ENCODE peak calls at places on chromosomes 7 and 10, in six cellular contexts. D is HCT116, X is HepG2, Q is SK-N-SH, R is K562, L is H1. U is an unnamed sample.

GRCh38 chr10:78464856-78465221 is 431.2 kb downstream of the RPS24 start:
- DNase-seq in L (no peak), X (no peak), D (no peak), Q (peak), R (no peak), U (no peak)

GRCh38 chr7:90111-91063 is 102.0 kb upstream of the FAM20C start:
- DNase-seq in X (no peak), R (no peak), Q (no peak), L (no peak), D (no peak), U (no peak)

GRCh38 chr10:68406111-68406814 is 814 bp downstream of the RUFY2 start:
- DNase-seq in D (no peak), X (peak), Q (peak), R (no peak), L (no peak), U (peak)

GRCh38 chr10:110425684-110426293 is 71.9 kb upstream of the DUSP5 start:
- DNase-seq in X (peak), L (no peak), Q (no peak), D (no peak), R (no peak), U (no peak)

GRCh38 chr7:45872116-45873034 is 507 bp downstream of the CCDC201 start:
- DNase-seq in L (no peak), X (peak), D (no peak), Q (no peak), R (peak), U (no peak)

GRCh38 chr10:132392811-132393694 is 3.9 kb upstream of the PWWP2B start:
- DNase-seq in Q (no peak), X (no peak), D (no peak), L (no peak), R (no peak), U (no peak)

GRCh38 chr7:139937685-139938084 is 108.6 kb downstream of the TBXAS1 start:
- DNase-seq in R (no peak), D (no peak), X (no peak), Q (no peak), L (no peak), U (no peak)

GRCh38 chr10:77949167-77949566 is 22.6 kb upstream of the DLG5 start:
- DNase-seq in Q (no peak), D (peak), L (peak), R (no peak), X (no peak), U (no peak)

GRCh38 chr10:13365168-13365687 is 17.1 kb upstream of the SEPHS1 start:
- DNase-seq in R (no peak), L (no peak), X (no peak), Q (no peak), D (no peak), U (no peak)

GRCh38 chr10:34655286-34656170 is 159.6 kb downstream of the PARD3 start:
- DNase-seq in D (peak), X (peak), R (peak), L (peak), Q (peak), U (peak)

GRCh38 chr7:74007260-74007567 is 20.8 kb upstream of the ELN start:
- DNase-seq in R (no peak), L (no peak), D (no peak), Q (no peak), X (no peak), U (no peak)

GRCh38 chr10:28250782-28251181 is 52.1 kb downstream of the MPP7 start:
- DNase-seq in X (peak), R (no peak), L (no peak), Q (no peak), D (no peak), U (peak)

GRCh38 chr10:32957341-32958084 is 517 bp downstream of the ITGB1 start:
- DNase-seq in L (no peak), D (no peak), R (peak), Q (peak), X (no peak), U (no peak)

GRCh38 chr7:234041-234711 is 41.8 kb downstream of the FAM20C start:
- DNase-seq in L (no peak), R (no peak), X (no peak), Q (no peak), D (no peak), U (peak)

GRCh38 chr7:155291045-155291530 is 6.6 kb upstream of the INSIG1 start:
- DNase-seq in L (no peak), R (peak), X (peak), D (peak), Q (no peak), U (no peak)

GRCh38 chr10:125679436-125679835 is 3.5 kb downstream of the TEX36 start:
- DNase-seq in D (no peak), R (no peak), X (no peak), L (no peak), Q (no peak), U (no peak)

GRCh38 chr7:128781126-128781525 is 5.5 kb upstream of the OPN1SW start:
- DNase-seq in X (no peak), Q (no peak), R (no peak), D (no peak), L (no peak), U (no peak)

GRCh38 chr7:146115665-146116451 is 743 bp upstream of the CNTNAP2 start:
- DNase-seq in L (peak), X (no peak), Q (peak), R (peak), D (no peak), U (peak)

GRCh38 chr10:36172054-36172531 is 530.0 kb upstream of the FZD8 start:
- DNase-seq in R (no peak), D (no peak), Q (no peak), L (no peak), X (no peak), U (no peak)

GRCh38 chr10:127563718-127564553 is 14.8 kb downstream of the NPS start:
- DNase-seq in L (no peak), Q (peak), X (no peak), R (peak), D (peak), U (peak)

GRCh38 chr7:128035712-128036111 is 4.5 kb upstream of the LRRC4 start:
- DNase-seq in D (no peak), R (peak), X (peak), L (no peak), Q (peak), U (peak)

GRCh38 chr7:601573-602340 is 82.1 kb upstream of the PDGFA start:
- DNase-seq in D (no peak), Q (no peak), X (no peak), R (no peak), L (no peak), U (no peak)

GRCh38 chr10:99760321-99760720 is 22.1 kb upstream of the ABCC2 start:
- DNase-seq in L (no peak), Q (no peak), X (no peak), D (no peak), R (no peak), U (no peak)

GRCh38 chr7:29806793-29807178 is 478 bp downstream of the WIPF3 start:
- DNase-seq in L (no peak), X (no peak), D (no peak), R (peak), Q (peak), U (no peak)

GRCh38 chr10:61719906-61720305 is 57.2 kb downstream of the CABCOCO1 start:
- DNase-seq in D (no peak), L (no peak), Q (no peak), R (no peak), X (no peak), U (no peak)

GRCh38 chr10:47025253-47025539 is 114.0 kb downstream of the PTPN20 start:
- DNase-seq in L (no peak), Q (peak), R (no peak), D (no peak), X (no peak), U (no peak)

GRCh38 chr10:14476641-14477407 is 146.1 kb upstream of the FRMD4A start:
- DNase-seq in X (no peak), D (no peak), R (no peak), Q (no peak), L (no peak), U (no peak)

GRCh38 chr10:80509403-80510161 is 28.1 kb upstream of the SH2D4B start:
- DNase-seq in R (no peak), L (no peak), X (no peak), Q (no peak), D (no peak), U (peak)

GRCh38 chr7:40498933-40499332 is 364.1 kb downstream of the SUGCT start:
- DNase-seq in X (no peak), D (no peak), L (no peak), R (no peak), Q (no peak), U (no peak)

GRCh38 chr10:109429956-109430760 is 493.2 kb downstream of the XPNPEP1 start:
- DNase-seq in L (no peak), X (no peak), R (no peak), D (no peak), Q (no peak), U (no peak)

GRCh38 chr7:94394399-94395140 is at the start of gene COL1A2:
- DNase-seq in R (no peak), Q (peak), D (no peak), X (no peak), L (no peak), U (no peak)

GRCh38 chr7:94392391-94392782 is 2.3 kb upstream of the COL1A2 start:
- DNase-seq in L (no peak), R (no peak), Q (no peak), D (no peak), X (no peak), U (no peak)

GRCh38 chr7:94391716-94392390 is 2.8 kb upstream of the COL1A2 start:
- DNase-seq in D (no peak), Q (peak), X (no peak), L (no peak), R (no peak), U (no peak)

GRCh38 chr7:94394058-94394398 is 667 bp upstream of the COL1A2 start:
- DNase-seq in D (no peak), Q (peak), X (no peak), R (peak), L (no peak), U (no peak)

DNA sequence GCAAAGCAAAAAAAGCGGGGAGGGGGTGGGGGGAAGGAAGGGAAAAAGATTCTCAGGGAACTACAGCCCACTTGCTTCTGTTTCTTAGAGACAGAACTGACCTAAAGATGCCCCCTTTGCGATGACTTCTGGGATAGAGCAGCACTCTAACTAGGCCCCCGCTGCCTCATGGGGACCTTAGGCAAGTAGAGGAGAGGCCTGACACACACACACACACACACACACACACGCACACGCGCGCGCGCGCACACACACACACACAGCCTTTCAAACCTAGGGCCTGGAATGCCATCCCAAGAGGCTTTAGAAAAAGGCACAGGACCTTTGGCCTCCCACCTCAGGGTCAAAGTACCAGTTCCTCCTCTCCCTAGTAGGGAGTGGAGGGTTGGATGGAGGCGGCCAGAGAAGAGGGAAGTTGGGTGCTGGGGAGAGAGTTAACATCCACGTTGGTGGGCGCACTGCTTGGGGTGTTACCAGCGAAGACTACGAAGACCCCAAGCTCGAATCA is 1.4 kb upstream of the COL1A2 start:
- DNase-seq in Q (no peak), D (no peak), X (no peak), R (no peak), L (no peak), U (no peak)
- TF ChIP-seq JUND in Q (no peak), D (no peak), X (no peak), R (no peak), L (no peak), U (no peak)

GRCh38 chr10:93420091-93420490 is 62.0 kb downstream of the MYOF start:
- DNase-seq in Q (peak), L (no peak), X (no peak), R (no peak), D (no peak), U (no peak)
- TF ChIP-seq JUND in Q (no peak), L (no peak), X (no peak), R (no peak), D (no peak), U (no peak)

GRCh38 chr7:149799397-149800168 is 26.2 kb upstream of the ZNF467 start:
- DNase-seq in X (peak), R (peak), Q (peak), D (no peak), L (no peak), U (no peak)
- TF ChIP-seq JUND in X (no peak), R (no peak), Q (no peak), D (no peak), L (no peak), U (no peak)

DNA sequence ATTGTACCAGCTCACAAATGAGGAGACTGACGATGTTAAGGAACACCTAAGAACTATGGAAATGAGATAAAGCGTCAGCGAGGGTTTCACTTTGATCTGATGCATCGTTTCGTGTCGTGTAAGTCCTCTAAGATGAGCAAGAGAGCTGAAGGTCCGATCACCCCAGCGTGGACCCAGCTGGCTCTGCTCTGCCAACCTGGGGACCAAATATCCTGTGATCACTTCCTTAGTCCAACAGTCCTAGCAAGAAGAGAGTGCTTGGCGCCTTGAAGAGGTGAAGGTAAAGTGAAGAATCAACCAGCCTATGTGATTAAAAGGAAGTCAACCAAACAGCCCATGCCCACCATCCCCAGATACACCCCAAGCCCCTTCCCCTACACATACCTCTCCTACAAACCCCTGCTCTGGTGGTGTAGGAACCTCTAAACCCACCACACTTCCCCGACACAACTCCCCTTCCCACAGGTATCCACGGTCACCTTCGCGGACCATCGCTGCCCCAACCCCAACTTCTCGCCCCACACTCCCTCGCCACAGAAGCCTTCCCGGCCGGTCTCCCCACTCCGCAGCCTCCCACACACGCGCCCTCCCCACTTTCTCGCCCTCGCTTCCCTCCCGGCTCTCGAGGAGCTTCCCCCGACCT is 722 bp downstream of the UPF2 start:
- DNase-seq in L (no peak), R (no peak), X (peak), Q (no peak), D (no peak), U (peak)
- TF ChIP-seq JUND in L (no peak), R (no peak), X (no peak), Q (no peak), D (no peak), U (no peak)

GRCh38 chr7:37193775-37194135 is 254.9 kb downstream of the ELMO1 start:
- DNase-seq in Q (no peak), R (no peak), X (no peak), D (no peak), L (no peak), U (no peak)

GRCh38 chr7:37194943-37195342 is 253.7 kb downstream of the ELMO1 start:
- DNase-seq in D (no peak), Q (no peak), L (no peak), X (no peak), R (no peak), U (no peak)

GRCh38 chr7:37191797-37192196 is 256.9 kb downstream of the ELMO1 start:
- DNase-seq in X (peak), R (no peak), L (no peak), D (no peak), Q (no peak), U (no peak)

GRCh38 chr7:37195388-37195787 is 253.3 kb downstream of the ELMO1 start:
- DNase-seq in L (no peak), D (no peak), R (no peak), Q (no peak), X (no peak), U (no peak)

GRCh38 chr7:37193087-37193774 is 255.4 kb downstream of the ELMO1 start:
- DNase-seq in R (no peak), L (no peak), Q (no peak), D (no peak), X (no peak), U (no peak)
- TF ChIP-seq JUND in R (no peak), L (no peak), Q (no peak), D (no peak), X (no peak), U (no peak)

GRCh38 chr7:132430863-132431822 is 145.1 kb downstream of the PLXNA4 start:
- DNase-seq in L (no peak), Q (peak), R (no peak), D (no peak), X (no peak), U (no peak)
- TF ChIP-seq JUND in L (no peak), Q (peak), R (no peak), D (no peak), X (no peak), U (no peak)

DNA sequence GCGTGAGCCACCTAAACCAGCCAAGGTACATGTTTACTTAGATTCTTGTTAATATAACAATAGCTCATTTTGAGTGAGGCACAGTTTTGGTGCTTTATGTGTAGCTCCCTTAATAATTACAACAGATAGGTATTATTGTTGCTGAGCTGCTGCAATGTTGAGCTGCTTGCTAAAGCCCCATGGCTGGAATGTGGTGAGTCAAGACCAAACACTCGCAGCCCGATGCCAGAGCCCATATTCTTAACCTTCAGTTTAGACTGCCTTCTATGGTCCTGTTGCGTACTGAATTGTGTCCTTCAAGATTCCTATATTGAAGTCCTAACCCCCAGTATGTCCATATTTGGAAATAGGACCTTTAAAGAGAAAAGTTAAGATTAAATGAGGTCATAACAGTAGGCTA is 407.1 kb downstream of the NEBL start:
- DNase-seq in D (no peak), X (no peak), Q (no peak), R (no peak), L (no peak), U (no peak)
- TF ChIP-seq JUND in D (no peak), X (no peak), Q (no peak), R (no peak), L (no peak), U (no peak)

GRCh38 chr7:151784843-151785680 is 91.9 kb downstream of the PRKAG2 start:
- DNase-seq in L (no peak), Q (no peak), D (no peak), R (no peak), X (no peak), U (no peak)
- TF ChIP-seq JUND in L (no peak), Q (no peak), D (no peak), R (no peak), X (no peak), U (no peak)

GRCh38 chr7:33745934-33746333 is 159.4 kb upstream of the BMPER start:
- DNase-seq in L (no peak), X (no peak), Q (no peak), R (no peak), D (no peak), U (no peak)

GRCh38 chr7:33742521-33742920 is 162.8 kb upstream of the BMPER start:
- DNase-seq in X (no peak), L (no peak), D (no peak), R (no peak), Q (no peak), U (no peak)

GRCh38 chr7:33743594-33743993 is 161.7 kb upstream of the BMPER start:
- DNase-seq in R (no peak), L (no peak), X (no peak), D (no peak), Q (no peak), U (no peak)

GRCh38 chr7:33742999-33743587 is 162.2 kb upstream of the BMPER start:
- DNase-seq in X (no peak), D (no peak), Q (no peak), L (no peak), R (no peak), U (no peak)

GRCh38 chr7:33744293-33744692 is 161.0 kb upstream of the BMPER start:
- DNase-seq in D (peak), L (no peak), R (peak), X (peak), Q (no peak), U (no peak)
- TF ChIP-seq JUND in D (no peak), L (no peak), R (no peak), X (no peak), Q (no peak), U (no peak)

GRCh38 chr7:65983965-65984654 is 2.1 kb upstream of the GUSB start:
- DNase-seq in D (no peak), Q (no peak), R (peak), L (no peak), X (no peak), U (no peak)

GRCh38 chr7:65978891-65979582 is 3.0 kb downstream of the GUSB start:
- DNase-seq in D (no peak), L (no peak), Q (no peak), R (no peak), X (no peak), U (no peak)

GRCh38 chr7:65979583-65980477 is 2.2 kb downstream of the GUSB start:
- DNase-seq in X (no peak), R (no peak), Q (no peak), L (no peak), D (no peak), U (no peak)

GRCh38 chr7:65981965-65982792 is at the start of gene GUSB:
- DNase-seq in Q (peak), D (peak), L (peak), R (peak), X (peak), U (peak)

GRCh38 chr7:65980478-65981250 is 1.3 kb downstream of the GUSB start:
- DNase-seq in R (peak), Q (peak), X (no peak), D (no peak), L (no peak), U (no peak)
- TF ChIP-seq JUND in R (peak), Q (no peak), X (no peak), D (no peak), L (no peak), U (no peak)